ENCODE peak calls at places on chromosomes 11 and 22, in seven cellular contexts. J, X, G, P, L, U and M are unnamed samples.

GRCh38 chr22:47293368-47294221 is 531.1 kb downstream of the TBC1D22A start:
- DNase-seq in J (no peak), X (no peak), G (no peak), P (no peak), L (no peak), U (no peak), M (no peak)

GRCh38 chr11:14636119-14636518 is 7.5 kb upstream of the PDE3B start:
- DNase-seq in J (no peak), X (no peak), G (no peak), P (no peak), L (no peak), U (no peak), M (no peak)

GRCh38 chr11:13135385-13136271 is 126.5 kb downstream of the RASSF10 start:
- DNase-seq in J (peak), X (no peak), G (peak), P (no peak), L (peak), U (peak), M (no peak)

GRCh38 chr11:81725691-81726090 is 1008.0 kb downstream of the FAM181B start:
- DNase-seq in J (peak), X (no peak), G (peak), P (no peak), L (no peak), U (no peak), M (peak)

GRCh38 chr22:17781319-17782031 is 7.2 kb upstream of the BID start:
- DNase-seq in J (peak), X (no peak), G (peak), P (no peak), L (no peak), U (no peak), M (peak)

GRCh38 chr22:38570841-38571364 is 920 bp upstream of the DMC1 start:
- DNase-seq in J (peak), X (peak), G (peak), P (peak), L (peak), U (peak), M (no peak)

GRCh38 chr11:18012314-18012905 is 437 bp downstream of the SERGEF start:
- DNase-seq in J (peak), X (no peak), G (peak), P (peak), L (no peak), U (peak), M (no peak)

GRCh38 chr11:17010851-17011420 is 3.3 kb downstream of the PLEKHA7 start:
- DNase-seq in J (no peak), X (no peak), G (no peak), P (no peak), L (no peak), U (peak), M (no peak)

GRCh38 chr11:34904421-34904950 is 11.7 kb downstream of the APIP start:
- DNase-seq in J (no peak), X (no peak), G (no peak), P (no peak), L (no peak), U (no peak), M (no peak)

GRCh38 chr22:29225422-29226090 is 19.9 kb downstream of the EMID1 start:
- DNase-seq in J (no peak), X (no peak), G (peak), P (no peak), L (no peak), U (no peak), M (no peak)

GRCh38 chr11:7637447-7638157 is 35.7 kb downstream of the CYB5R2 start:
- DNase-seq in J (peak), X (no peak), G (peak), P (no peak), L (no peak), U (no peak), M (peak)

GRCh38 chr11:66568124-66568916 is at the start of gene CTSF:
- DNase-seq in J (peak), X (no peak), G (peak), P (peak), L (no peak), U (peak), M (peak)

GRCh38 chr11:116217006-116217405 is 555.8 kb downstream of the BUD13 start:
- DNase-seq in J (peak), X (peak), G (peak), P (no peak), L (no peak), U (peak), M (no peak)

GRCh38 chr11:116215471-116216113 is 557.2 kb downstream of the BUD13 start:
- DNase-seq in J (no peak), X (no peak), G (no peak), P (peak), L (peak), U (peak), M (no peak)

GRCh38 chr11:116221351-116221750 is 551.4 kb downstream of the BUD13 start:
- DNase-seq in J (no peak), X (no peak), G (peak), P (no peak), L (no peak), U (no peak), M (no peak)

GRCh38 chr11:116217441-116217840 is 555.3 kb downstream of the BUD13 start:
- DNase-seq in J (no peak), X (no peak), G (no peak), P (no peak), L (no peak), U (no peak), M (no peak)

DNA sequence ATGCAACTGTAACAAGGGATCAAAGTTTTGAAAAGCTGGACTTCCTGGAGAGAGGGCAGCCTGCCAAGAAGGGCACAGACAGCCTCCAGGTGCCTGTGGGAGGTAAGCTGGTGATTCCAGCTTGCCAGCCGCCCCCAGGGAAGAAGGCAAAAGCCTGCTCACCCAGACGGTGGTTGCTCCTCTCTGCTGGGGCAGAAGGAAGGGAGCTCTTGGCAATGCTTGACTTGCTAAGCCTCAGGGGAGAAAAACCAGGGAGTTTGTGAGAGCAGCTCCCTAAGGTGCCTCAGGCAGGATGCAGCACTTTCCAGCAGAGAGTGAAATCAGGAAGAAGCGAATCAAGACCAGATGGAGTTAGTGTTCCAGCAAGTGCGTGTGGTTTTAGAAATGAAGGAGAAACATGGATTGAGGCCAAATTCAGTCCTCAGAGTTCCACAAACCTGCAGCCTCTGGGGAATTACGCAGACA is 553.6 kb downstream of the BUD13 start:
- DNase-seq in J (no peak), X (no peak), G (peak), P (no peak), L (no peak), U (no peak), M (no peak)
- H2AFZ ChIP-seq in J (no peak), X (no peak), G (no peak), P (no peak), L (no peak), U (no peak), M (no peak)

DNA sequence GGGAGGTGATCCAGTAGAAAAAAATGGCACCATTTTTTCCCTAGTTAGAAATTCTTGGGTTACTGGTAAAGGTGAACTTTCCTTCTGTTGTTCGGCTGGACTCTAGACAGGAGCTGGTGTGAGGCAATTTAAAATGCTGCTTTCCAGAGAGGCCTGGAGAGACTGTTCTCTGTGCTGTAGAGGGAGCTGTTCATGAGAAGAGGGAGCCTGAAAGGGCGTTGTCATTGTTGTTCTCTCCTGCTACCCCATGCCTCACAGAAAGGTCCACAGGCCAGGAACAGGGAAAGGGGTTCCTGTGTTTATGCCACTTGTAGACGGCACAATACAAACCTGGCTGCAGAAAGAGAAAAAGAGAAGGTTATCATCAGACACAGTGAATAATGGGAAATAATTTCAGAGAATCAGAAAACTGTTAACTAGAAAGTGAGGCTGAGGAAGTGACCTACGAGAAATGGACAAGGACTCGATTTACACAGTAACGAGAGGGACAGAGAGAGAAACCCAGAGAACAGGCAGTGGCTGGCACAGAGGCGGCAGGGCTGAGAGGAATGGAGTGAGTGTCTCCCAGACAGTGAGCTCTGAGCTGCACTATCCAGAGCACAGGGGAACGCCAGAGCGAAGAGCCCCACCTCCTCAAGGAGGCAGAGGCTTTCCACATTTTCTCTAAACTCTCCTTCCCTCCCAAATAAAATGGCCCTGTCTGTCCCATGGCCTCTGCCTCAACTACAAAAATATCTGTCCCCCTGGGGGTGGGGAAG is 109.2 kb downstream of the RRM1 start:
- DNase-seq in J (no peak), X (no peak), G (no peak), P (peak), L (peak), U (peak), M (no peak)
- H2AFZ ChIP-seq in J (no peak), X (no peak), G (no peak), P (no peak), L (peak), U (peak), M (no peak)

GRCh38 chr11:32569313-32569881 is 14.2 kb upstream of the EIF3M start:
- DNase-seq in J (no peak), X (no peak), G (no peak), P (no peak), L (no peak), U (no peak), M (no peak)

GRCh38 chr11:32574446-32574845 is 9.2 kb upstream of the EIF3M start:
- DNase-seq in J (no peak), X (no peak), G (no peak), P (no peak), L (no peak), U (no peak), M (no peak)

GRCh38 chr11:32573228-32573627 is 10.4 kb upstream of the EIF3M start:
- DNase-seq in J (no peak), X (no peak), G (no peak), P (no peak), L (no peak), U (no peak), M (no peak)

GRCh38 chr11:32575070-32575469 is 8.6 kb upstream of the EIF3M start:
- DNase-seq in J (no peak), X (no peak), G (no peak), P (no peak), L (no peak), U (no peak), M (no peak)

GRCh38 chr11:32571039-32571438 is 12.6 kb upstream of the EIF3M start:
- DNase-seq in J (no peak), X (no peak), G (no peak), P (peak), L (peak), U (peak), M (no peak)
- H2AFZ ChIP-seq in J (no peak), X (no peak), G (no peak), P (peak), L (peak), U (peak), M (no peak)

DNA sequence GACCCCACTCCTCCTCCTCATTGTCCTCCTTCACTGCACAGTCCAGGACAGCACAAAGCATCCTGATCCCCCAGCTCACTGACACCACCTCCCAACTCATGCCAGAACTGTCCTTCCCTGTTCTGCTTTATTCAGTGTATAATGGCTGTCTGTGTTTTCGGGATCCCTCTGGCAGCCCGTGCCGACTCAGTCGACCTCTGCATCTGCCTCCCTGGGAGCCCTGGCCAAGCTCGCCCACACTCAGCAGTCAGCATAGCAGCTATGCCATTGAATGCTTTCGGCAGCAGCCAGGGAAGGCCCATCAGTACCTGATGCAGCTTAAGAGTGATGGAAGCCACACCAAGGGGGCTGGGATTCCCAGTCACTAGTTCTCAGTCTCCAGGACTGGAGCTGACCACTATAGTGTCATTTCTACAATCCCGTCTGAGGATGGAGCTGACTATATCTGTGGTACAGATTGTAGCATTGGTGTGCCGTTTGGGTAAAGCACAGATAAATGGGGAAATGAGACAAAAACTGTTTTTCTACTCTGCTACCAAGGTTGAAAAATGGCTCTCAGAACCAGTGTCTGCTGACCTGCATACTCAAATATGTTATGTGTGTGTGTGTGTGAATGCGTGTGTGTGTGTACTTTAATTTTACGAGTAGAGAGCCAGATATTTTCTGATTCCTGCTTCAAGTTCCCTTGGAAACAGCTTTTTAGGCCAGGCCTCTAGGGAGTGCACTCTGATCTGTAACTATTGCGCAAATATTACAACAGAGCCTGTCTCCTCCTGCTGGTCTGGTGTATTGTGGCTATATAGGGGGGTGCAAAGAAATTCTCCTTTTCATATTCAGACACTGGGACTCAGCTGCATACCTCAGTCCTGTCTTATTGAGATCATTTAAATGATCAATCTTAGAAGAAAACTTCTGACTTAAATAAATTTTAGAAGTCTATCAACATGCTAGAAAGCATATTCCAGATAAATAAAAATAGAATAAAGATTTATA is 78.8 kb upstream of the TOP3B start:
- DNase-seq in J (peak), X (peak), G (no peak), P (no peak), L (no peak), U (no peak), M (no peak)
- H2AFZ ChIP-seq in J (peak), X (no peak), G (no peak), P (no peak), L (no peak), U (no peak), M (no peak)

DNA sequence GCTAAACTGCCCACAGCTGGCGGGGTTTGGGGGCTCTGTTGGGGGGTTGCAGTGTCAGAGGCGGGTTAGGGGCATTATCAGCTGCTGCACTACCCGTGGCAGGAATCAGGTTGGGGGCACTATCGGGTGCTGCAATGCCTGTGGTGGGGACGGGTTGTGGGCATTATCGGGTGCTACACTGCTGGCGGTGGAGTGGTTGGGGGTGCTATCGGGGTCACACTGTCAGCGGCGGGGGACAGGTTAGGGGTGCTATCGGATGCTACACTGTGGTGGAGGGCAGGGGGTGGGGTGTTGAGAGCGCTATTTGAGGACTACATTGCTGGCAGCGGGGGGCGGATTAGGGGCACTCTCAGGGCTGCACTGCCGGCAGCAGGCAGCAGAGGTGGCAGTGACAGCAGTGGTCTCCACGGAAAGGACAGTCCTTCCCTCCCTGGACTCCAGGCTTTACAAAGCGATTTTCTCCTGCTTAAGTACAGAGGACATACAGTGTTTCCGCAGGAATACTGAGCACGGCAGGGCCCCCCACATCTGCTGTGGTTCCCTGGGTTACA is 119.5 kb upstream of the VPREB1 start:
- DNase-seq in J (no peak), X (no peak), G (no peak), P (no peak), L (peak), U (no peak), M (no peak)
- H2AFZ ChIP-seq in J (no peak), X (no peak), G (no peak), P (no peak), L (no peak), U (no peak), M (no peak)

GRCh38 chr11:69122642-69123431 is 32.9 kb upstream of the SMIM38 start:
- DNase-seq in J (peak), X (peak), G (peak), P (peak), L (peak), U (peak), M (peak)

GRCh38 chr11:69120096-69120875 is 35.4 kb upstream of the SMIM38 start:
- DNase-seq in J (no peak), X (no peak), G (no peak), P (no peak), L (no peak), U (no peak), M (no peak)

GRCh38 chr11:69122337-69122641 is 33.4 kb upstream of the SMIM38 start:
- DNase-seq in J (no peak), X (no peak), G (no peak), P (no peak), L (no peak), U (peak), M (peak)

GRCh38 chr11:69121021-69121420 is 34.7 kb upstream of the SMIM38 start:
- DNase-seq in J (peak), X (no peak), G (no peak), P (no peak), L (no peak), U (no peak), M (peak)

GRCh38 chr11:69121621-69122336 is 34.0 kb upstream of the SMIM38 start:
- DNase-seq in J (no peak), X (no peak), G (no peak), P (no peak), L (no peak), U (no peak), M (no peak)
- H2AFZ ChIP-seq in J (no peak), X (no peak), G (no peak), P (no peak), L (no peak), U (peak), M (no peak)

GRCh38 chr11:31646206-31646605 is 136.6 kb downstream of the ELP4 start:
- DNase-seq in J (peak), X (no peak), G (peak), P (no peak), L (no peak), U (no peak), M (no peak)
- H2AFZ ChIP-seq in J (no peak), X (no peak), G (no peak), P (no peak), L (no peak), U (no peak), M (peak)

DNA sequence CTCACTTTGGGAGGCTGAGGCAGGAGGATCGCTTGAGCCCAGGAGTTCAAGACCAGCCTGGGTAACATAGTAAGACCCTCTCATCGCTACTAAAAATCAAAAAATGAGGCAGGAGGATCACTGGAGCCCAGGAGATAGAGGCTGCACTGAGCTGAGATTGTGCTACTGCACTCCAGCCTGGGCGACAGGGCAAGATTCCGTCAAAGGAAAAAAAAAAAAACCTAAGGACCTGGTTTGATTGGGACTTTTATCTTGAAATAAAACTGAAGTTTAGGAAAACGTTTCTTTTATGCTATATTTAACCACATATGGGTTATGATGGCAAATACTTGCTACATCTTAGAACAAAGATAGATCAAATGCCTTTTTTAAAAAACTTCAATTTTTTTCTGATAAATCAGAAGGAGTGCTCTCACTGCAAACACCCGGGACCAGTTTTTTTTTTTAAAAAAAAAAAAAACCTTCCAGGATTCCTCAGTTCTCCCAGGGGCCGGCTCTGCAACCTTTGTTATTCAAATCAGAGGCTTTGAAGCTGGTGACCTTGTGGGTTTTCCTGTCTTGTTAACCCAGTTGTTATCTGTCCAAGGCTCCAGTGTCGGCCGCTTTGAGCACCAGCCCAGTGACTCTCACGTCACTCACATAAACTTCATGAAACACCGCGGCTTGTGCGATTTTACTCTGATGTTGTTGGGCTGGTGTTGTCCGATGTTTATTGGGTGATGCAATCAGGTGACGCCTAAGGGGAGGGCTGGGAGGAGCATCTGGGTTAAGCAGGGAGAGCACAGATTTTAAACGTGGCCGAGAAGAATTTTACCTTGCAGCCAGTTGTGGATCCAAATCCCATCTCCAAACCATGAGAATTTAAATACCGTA is 24.7 kb upstream of the SLC22A12 start:
- DNase-seq in J (peak), X (peak), G (peak), P (peak), L (peak), U (peak), M (peak)
- H2AFZ ChIP-seq in J (no peak), X (peak), G (peak), P (peak), L (peak), U (no peak), M (peak)